ENCODE peak calls at places on chromosomes 16 and 17, in seven cellular contexts. T is CD4-positive, alpha-beta T cell; Z is stomach; J is heart left ventricle; U is EH; L is M059J; I is GM23338. O is an unnamed sample.

GRCh38 chr16:30736995-30737793 is 11.0 kb upstream of the PHKG2 start:
- DNase-seq in J (no peak), T (no peak), U (no peak), Z (no peak), L (no peak), I (no peak), O (no peak)

GRCh38 chr16:25158401-25158800 is 46.9 kb downstream of the LCMT1 start:
- DNase-seq in Z (no peak), L (no peak), I (no peak), T (no peak), J (no peak), U (peak; percentile 14), O (peak; percentile 23)

GRCh38 chr16:8655184-8655717 is 19.2 kb upstream of the ABAT start:
- DNase-seq in Z (peak; percentile 40), T (no peak), J (no peak), L (peak; percentile 42), U (peak; percentile 51), I (peak; percentile 84), O (peak; percentile 33)

GRCh38 chr16:86931410-86931941 is 353.1 kb downstream of the FOXL1 start:
- DNase-seq in I (peak; percentile 29), T (no peak), L (peak; percentile 86), U (peak; percentile 92), Z (no peak), J (peak; percentile 84), O (peak; percentile 89)

GRCh38 chr17:50219939-50220465 is 18.6 kb upstream of the COL1A1 start:
- DNase-seq in T (no peak), J (peak; percentile 67), I (no peak), L (peak; percentile 52), U (peak; percentile 86), Z (no peak), O (peak; percentile 88)

GRCh38 chr17:17077861-17078732 is 35.8 kb downstream of the MPRIP start:
- DNase-seq in I (no peak), J (peak; percentile 20), Z (peak; percentile 57), T (no peak), L (no peak), U (no peak), O (no peak)

GRCh38 chr17:72373910-72374741 is 253.3 kb downstream of the SOX9 start:
- DNase-seq in Z (no peak), U (peak; percentile 34), L (peak; percentile 71), J (no peak), I (no peak), T (no peak), O (peak; percentile 63)

GRCh38 chr16:75080205-75081029 is 36.2 kb downstream of the LDHD start:
- DNase-seq in J (no peak), U (peak; percentile 68), L (peak; percentile 21), T (no peak), Z (no peak), I (no peak), O (peak; percentile 49)

GRCh38 chr17:5583426-5584382 is 605 bp downstream of the NLRP1 start:
- DNase-seq in J (peak; percentile 43), U (peak; percentile 27), L (no peak), Z (no peak), T (peak; percentile 6), I (no peak), O (peak; percentile 35)

GRCh38 chr17:73609688-73610210 is 34.5 kb downstream of the SDK2 start:
- DNase-seq in J (no peak), L (no peak), U (no peak), T (no peak), Z (no peak), I (no peak), O (no peak)

GRCh38 chr17:9071921-9072503 is 50.7 kb downstream of the NTN1 start:
- DNase-seq in L (no peak), U (no peak), Z (no peak), J (no peak), T (no peak), I (no peak), O (no peak)

GRCh38 chr17:68450391-68450790 is 6.9 kb downstream of the WIPI1 start:
- DNase-seq in J (no peak), Z (no peak), I (no peak), T (no peak), U (no peak), L (no peak), O (no peak)

GRCh38 chr16:23337836-23338550 is 35.9 kb downstream of the SCNN1B start:
- DNase-seq in J (no peak), T (no peak), Z (no peak), I (no peak), L (no peak), U (no peak), O (no peak)